ENCODE peak calls at places on chromosomes 5 and 9, in four cellular contexts. One of them, this sample, is unnamed.

GRCh38 chr9:36392489-36392888 is 7.6 kb downstream of the RNF38 start:
- DNase-seq in GM12878: no peak
- DNase-seq in K562: no peak
- DNase-seq in HepG2: no peak
- DNase-seq in this sample: no peak

GRCh38 chr5:172435362-172436077 is 18.8 kb downstream of the SH3PXD2B start:
- DNase-seq in GM12878: no peak
- DNase-seq in K562: no peak
- DNase-seq in HepG2: no peak
- DNase-seq in this sample: no peak

GRCh38 chr5:81044868-81045267 is 84.7 kb downstream of the RASGRF2 start:
- DNase-seq in GM12878: no peak
- DNase-seq in K562: no peak
- DNase-seq in HepG2: peak; percentile 32
- DNase-seq in this sample: no peak

GRCh38 chr5:57719216-57719615 is 236.6 kb upstream of the ACTBL2 start:
- DNase-seq in GM12878: no peak
- DNase-seq in K562: no peak
- DNase-seq in HepG2: no peak
- DNase-seq in this sample: no peak

GRCh38 chr9:124257865-124258764 is at the start of gene NEK6:
- DNase-seq in GM12878: no peak
- DNase-seq in K562: peak; percentile 40
- DNase-seq in HepG2: no peak
- DNase-seq in this sample: peak; percentile 61

GRCh38 chr9:130118841-130119520 is 53.2 kb upstream of the NCS1 start:
- DNase-seq in GM12878: no peak
- DNase-seq in K562: no peak
- DNase-seq in HepG2: no peak
- DNase-seq in this sample: no peak

GRCh38 chr5:177147239-177147638 is 13.7 kb downstream of the NSD1 start:
- DNase-seq in GM12878: no peak
- DNase-seq in K562: no peak
- DNase-seq in HepG2: no peak
- DNase-seq in this sample: no peak

GRCh38 chr5:57532513-57533497 is 50.2 kb upstream of the ACTBL2 start:
- DNase-seq in GM12878: no peak
- DNase-seq in K562: no peak
- DNase-seq in HepG2: no peak
- DNase-seq in this sample: no peak

GRCh38 chr5:157357823-157358222 is 91.9 kb downstream of the CYFIP2 start:
- DNase-seq in GM12878: no peak
- DNase-seq in K562: no peak
- DNase-seq in HepG2: no peak
- DNase-seq in this sample: no peak

GRCh38 chr9:71218774-71219173 is 97.4 kb upstream of the TRPM3 start:
- DNase-seq in GM12878: no peak
- DNase-seq in K562: no peak
- DNase-seq in HepG2: peak; percentile 42
- DNase-seq in this sample: no peak

GRCh38 chr9:135971106-135971766 is 10.1 kb upstream of the UBAC1 start:
- DNase-seq in GM12878: no peak
- DNase-seq in K562: no peak
- DNase-seq in HepG2: no peak
- DNase-seq in this sample: no peak

GRCh38 chr5:147887026-147887627 is 8.6 kb downstream of the SCGB3A2 start:
- DNase-seq in GM12878: no peak
- DNase-seq in K562: peak; percentile 19
- DNase-seq in HepG2: peak; percentile 3
- DNase-seq in this sample: peak; percentile 8

GRCh38 chr5:15074651-15075050 is 203.1 kb upstream of the ANKH start:
- DNase-seq in GM12878: no peak
- DNase-seq in K562: no peak
- DNase-seq in HepG2: no peak
- DNase-seq in this sample: no peak

GRCh38 chr5:71932649-71933338 is 174.5 kb upstream of the MAP1B start:
- DNase-seq in GM12878: no peak
- DNase-seq in K562: peak; percentile 72
- DNase-seq in HepG2: peak; percentile 76
- DNase-seq in this sample: no peak

GRCh38 chr5:44605926-44606325 is 202.8 kb upstream of the MRPS30 start:
- DNase-seq in GM12878: no peak
- DNase-seq in K562: no peak
- DNase-seq in HepG2: no peak
- DNase-seq in this sample: no peak

GRCh38 chr9:107336718-107337360 is 53.8 kb downstream of the RAD23B start:
- DNase-seq in GM12878: no peak
- DNase-seq in K562: no peak
- DNase-seq in HepG2: no peak
- DNase-seq in this sample: no peak

GRCh38 chr9:70045452-70045851 is 1.8 kb downstream of the MAMDC2 start:
- DNase-seq in GM12878: no peak
- DNase-seq in K562: no peak
- DNase-seq in HepG2: no peak
- DNase-seq in this sample: no peak

GRCh38 chr9:37102476-37102875 is 17.9 kb upstream of the ZCCHC7 start:
- DNase-seq in GM12878: no peak
- DNase-seq in K562: no peak
- DNase-seq in HepG2: no peak
- DNase-seq in this sample: no peak

GRCh38 chr9:137453643-137454081 is 5.5 kb downstream of the NSMF start:
- DNase-seq in GM12878: no peak
- DNase-seq in K562: peak; percentile 72
- DNase-seq in HepG2: peak; percentile 41
- DNase-seq in this sample: peak; percentile 88

GRCh38 chr9:115359011-115359780 is 241.2 kb upstream of the TNC start:
- DNase-seq in GM12878: no peak
- DNase-seq in K562: no peak
- DNase-seq in HepG2: no peak
- DNase-seq in this sample: no peak

GRCh38 chr9:7164440-7165349 is 406.9 kb downstream of the KDM4C start:
- DNase-seq in GM12878: no peak
- DNase-seq in K562: no peak
- DNase-seq in HepG2: no peak
- DNase-seq in this sample: peak; percentile 44
- TF ChIP-seq FOXK2 in GM12878: no peak
- TF ChIP-seq FOXK2 in K562: no peak
- TF ChIP-seq FOXK2 in HepG2: no peak
- TF ChIP-seq FOXK2 in this sample: no peak

GRCh38 chr5:138981131-138981530 is 106.0 kb upstream of the LRRTM2 start:
- DNase-seq in GM12878: no peak
- DNase-seq in K562: no peak
- DNase-seq in HepG2: no peak
- DNase-seq in this sample: no peak
- TF ChIP-seq TARDBP in GM12878: no peak
- TF ChIP-seq TARDBP in K562: no peak
- TF ChIP-seq TARDBP in HepG2: no peak
- TF ChIP-seq TARDBP in this sample: no peak

DNA sequence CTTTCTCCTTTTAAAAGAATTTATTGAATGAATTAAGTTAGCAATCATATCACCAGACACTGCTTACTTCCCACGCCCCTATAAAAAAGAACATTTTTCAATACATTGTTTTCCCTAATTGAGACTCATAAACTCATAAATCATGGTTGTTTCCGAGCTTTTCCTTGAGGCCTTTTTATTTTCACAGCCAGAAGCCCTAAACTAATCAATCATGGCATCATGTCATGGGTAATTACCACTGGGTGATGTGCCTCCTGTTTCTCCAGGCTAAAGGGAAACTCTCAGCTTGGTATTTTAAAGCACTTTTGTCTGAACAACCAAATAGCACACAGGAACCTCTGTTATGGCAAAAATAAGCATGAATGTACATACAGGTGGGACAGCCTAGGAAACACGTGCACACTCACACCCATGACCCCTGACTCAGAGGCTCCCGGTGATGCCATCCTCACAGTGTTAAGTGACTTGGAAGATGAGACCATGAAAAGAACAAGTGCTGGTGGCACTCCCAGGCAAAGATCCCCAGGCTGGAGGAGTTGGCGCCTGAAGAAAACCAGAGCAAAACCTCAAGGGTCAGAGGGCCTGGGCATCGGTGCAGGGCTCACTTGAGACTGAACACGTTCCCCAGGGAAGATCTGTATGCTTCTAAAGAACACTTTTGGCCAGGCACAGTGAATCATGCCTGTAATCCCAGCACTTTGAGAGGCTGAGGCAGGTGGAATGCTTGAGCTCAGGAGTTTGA is 154.4 kb downstream of the ROR2 start:
- DNase-seq in GM12878: no peak
- DNase-seq in K562: no peak
- DNase-seq in HepG2: no peak
- DNase-seq in this sample: peak; percentile 51
- TF ChIP-seq FOXK2 in GM12878: no peak
- TF ChIP-seq FOXK2 in K562: no peak
- TF ChIP-seq FOXK2 in HepG2: no peak
- TF ChIP-seq FOXK2 in this sample: no peak

DNA sequence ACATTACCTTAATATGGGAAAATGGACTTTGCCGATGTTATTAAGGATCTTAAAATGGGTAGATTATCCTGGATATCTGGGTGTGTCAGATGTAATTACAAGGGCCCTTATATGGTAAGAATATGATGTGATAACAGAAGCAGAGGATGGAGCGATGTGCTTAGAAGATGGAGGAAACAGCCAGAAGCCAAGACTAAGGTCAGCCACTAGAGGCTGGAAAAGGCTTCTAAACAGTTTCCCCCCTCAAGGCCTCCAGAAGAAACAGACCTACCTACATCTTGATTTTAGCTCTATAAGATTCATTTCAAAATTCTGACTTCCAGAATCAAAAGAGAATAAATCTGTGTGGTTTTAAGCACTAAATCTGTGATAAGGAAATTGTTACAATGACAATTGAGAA is 131.9 kb downstream of the CAAP1 start:
- DNase-seq in GM12878: no peak
- DNase-seq in K562: no peak
- DNase-seq in HepG2: no peak
- DNase-seq in this sample: no peak
- TF ChIP-seq TARDBP in GM12878: no peak
- TF ChIP-seq TARDBP in K562: no peak
- TF ChIP-seq TARDBP in HepG2: no peak
- TF ChIP-seq TARDBP in this sample: no peak

DNA sequence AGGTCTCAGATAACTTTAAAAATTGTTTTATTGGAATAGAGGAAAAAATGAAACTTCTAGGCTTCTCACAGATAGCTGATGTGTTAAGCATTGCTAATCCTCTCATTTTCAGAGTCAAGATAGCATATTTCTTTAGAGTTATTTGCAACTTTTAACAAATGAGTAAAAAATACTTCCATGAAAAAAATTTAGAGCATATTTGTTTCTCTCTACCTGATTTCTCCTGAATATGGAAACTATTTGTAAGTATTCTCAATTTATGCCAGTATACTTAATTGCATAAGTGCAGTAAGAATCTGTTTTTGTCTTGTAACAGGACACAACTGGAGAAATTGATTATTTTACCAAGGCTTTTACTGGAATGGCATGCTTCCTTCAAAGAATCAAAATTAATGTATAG is 3.6 kb upstream of the TRIM32 start:
- DNase-seq in GM12878: no peak
- DNase-seq in K562: no peak
- DNase-seq in HepG2: no peak
- DNase-seq in this sample: no peak
- TF ChIP-seq FOXK2 in GM12878: no peak
- TF ChIP-seq FOXK2 in K562: no peak
- TF ChIP-seq FOXK2 in HepG2: no peak
- TF ChIP-seq FOXK2 in this sample: no peak

DNA sequence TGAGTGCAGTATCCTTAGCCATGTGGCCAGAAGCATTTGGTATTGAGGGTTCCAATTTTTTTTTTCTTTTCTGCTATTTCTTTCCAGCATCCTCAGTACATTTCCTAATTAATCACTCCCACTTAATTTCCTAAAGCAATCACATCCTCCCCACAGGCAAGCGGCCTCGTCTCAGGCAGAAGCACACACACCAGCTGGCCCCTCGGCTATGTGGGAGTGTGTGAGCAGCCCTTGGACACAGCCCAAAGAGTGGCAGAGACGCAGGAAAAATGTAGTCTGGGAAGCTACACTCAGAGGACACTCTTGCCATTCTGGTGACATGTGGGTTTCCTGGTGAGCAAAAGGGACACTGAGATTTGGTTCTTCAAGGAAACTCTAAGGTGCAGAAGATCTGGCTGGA is 20.7 kb downstream of the SLIT3 start:
- DNase-seq in GM12878: no peak
- DNase-seq in K562: no peak
- DNase-seq in HepG2: no peak
- DNase-seq in this sample: no peak
- TF ChIP-seq TARDBP in GM12878: no peak
- TF ChIP-seq TARDBP in K562: no peak
- TF ChIP-seq TARDBP in HepG2: no peak
- TF ChIP-seq TARDBP in this sample: no peak

GRCh38 chr5:111735829-111736228 is 21.2 kb downstream of the NREP start:
- DNase-seq in GM12878: no peak
- DNase-seq in K562: no peak
- DNase-seq in HepG2: no peak
- DNase-seq in this sample: no peak
- TF ChIP-seq FOXK2 in GM12878: no peak
- TF ChIP-seq FOXK2 in K562: no peak
- TF ChIP-seq FOXK2 in HepG2: no peak
- TF ChIP-seq FOXK2 in this sample: no peak

GRCh38 chr5:115685480-115685879 is 59.6 kb upstream of the TMED7 start:
- DNase-seq in GM12878: no peak
- DNase-seq in K562: no peak
- DNase-seq in HepG2: no peak
- DNase-seq in this sample: no peak
- TF ChIP-seq TARDBP in GM12878: no peak
- TF ChIP-seq TARDBP in K562: no peak
- TF ChIP-seq TARDBP in HepG2: no peak
- TF ChIP-seq TARDBP in this sample: no peak

DNA sequence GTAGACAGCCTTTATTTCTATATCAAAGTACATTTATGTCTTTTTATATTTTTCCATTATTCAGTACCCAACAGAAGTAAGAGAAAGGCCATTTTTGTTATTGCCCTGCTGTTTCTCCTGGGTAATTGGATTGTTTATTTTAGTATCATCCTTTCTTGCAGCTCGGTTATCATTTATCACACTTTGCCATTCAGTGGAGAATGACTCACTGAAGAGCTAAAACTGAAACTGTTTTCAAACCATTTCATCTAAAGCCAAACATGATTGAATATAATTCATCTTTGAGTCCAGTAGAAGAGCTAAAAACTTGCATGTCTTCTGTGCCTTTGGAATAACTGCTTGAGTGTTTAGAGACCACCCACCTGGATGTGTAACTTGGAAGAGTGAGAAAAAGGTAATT is 139.5 kb upstream of the PRDM9 start:
- DNase-seq in GM12878: no peak
- DNase-seq in K562: no peak
- DNase-seq in HepG2: no peak
- DNase-seq in this sample: no peak
- TF ChIP-seq FOXK2 in GM12878: no peak
- TF ChIP-seq FOXK2 in K562: no peak
- TF ChIP-seq FOXK2 in HepG2: no peak
- TF ChIP-seq FOXK2 in this sample: no peak

This sample was measured in HEK293T.